ENCODE peak calls at places on chromosomes 16 and 17, in six cellular contexts. I, B, D, G, P and Y are unnamed samples.

GRCh38 chr16:23359092-23359760 is 57.1 kb downstream of the SCNN1B start:
- DNase-seq in I (no peak), B (no peak), D (no peak), G (no peak), P (no peak), Y (no peak)

GRCh38 chr17:1532836-1533602 is 16.6 kb upstream of the INPP5K start:
- DNase-seq in I (no peak), B (no peak), D (peak), G (peak), P (no peak), Y (no peak)

GRCh38 chr17:78127888-78128615 is 503 bp downstream of the TMC6 start:
- DNase-seq in I (no peak), B (peak), D (no peak), G (no peak), P (peak), Y (no peak)

GRCh38 chr16:4574919-4575705 is 19.0 kb downstream of the C16orf96 start:
- DNase-seq in I (no peak), B (peak), D (no peak), G (no peak), P (peak), Y (no peak)

GRCh38 chr16:9061358-9061813 is 30.1 kb upstream of the HAPSTR1 start:
- DNase-seq in I (peak), B (no peak), D (no peak), G (no peak), P (no peak), Y (no peak)

GRCh38 chr16:69711115-69711740 is 15.1 kb downstream of the NQO1 start:
- DNase-seq in I (peak), B (peak), D (peak), G (no peak), P (peak), Y (peak)

GRCh38 chr16:79415983-79416641 is 184.4 kb downstream of the MAF start:
- DNase-seq in I (no peak), B (no peak), D (no peak), G (no peak), P (no peak), Y (no peak)

GRCh38 chr16:82460761-82461160 is 166.0 kb upstream of the CDH13 start:
- DNase-seq in I (no peak), B (no peak), D (no peak), G (no peak), P (no peak), Y (no peak)

GRCh38 chr17:30290077-30290476 is 1.7 kb downstream of the BLMH start:
- DNase-seq in I (no peak), B (no peak), D (no peak), G (no peak), P (no peak), Y (no peak)

GRCh38 chr17:16037636-16038035 is 38.0 kb downstream of the TTC19 start:
- DNase-seq in I (no peak), B (no peak), D (no peak), G (no peak), P (no peak), Y (no peak)

GRCh38 chr16:48003226-48003907 is 152.4 kb downstream of the ABCC12 start:
- DNase-seq in I (no peak), B (no peak), D (no peak), G (no peak), P (no peak), Y (peak)

GRCh38 chr16:49608801-49609200 is 235.2 kb downstream of the C16orf78 start:
- DNase-seq in I (peak), B (no peak), D (peak), G (peak), P (no peak), Y (no peak)

GRCh38 chr16:1429631-1430030 is 1.2 kb upstream of the PERCC1 start:
- DNase-seq in I (no peak), B (no peak), D (no peak), G (no peak), P (no peak), Y (no peak)

DNA sequence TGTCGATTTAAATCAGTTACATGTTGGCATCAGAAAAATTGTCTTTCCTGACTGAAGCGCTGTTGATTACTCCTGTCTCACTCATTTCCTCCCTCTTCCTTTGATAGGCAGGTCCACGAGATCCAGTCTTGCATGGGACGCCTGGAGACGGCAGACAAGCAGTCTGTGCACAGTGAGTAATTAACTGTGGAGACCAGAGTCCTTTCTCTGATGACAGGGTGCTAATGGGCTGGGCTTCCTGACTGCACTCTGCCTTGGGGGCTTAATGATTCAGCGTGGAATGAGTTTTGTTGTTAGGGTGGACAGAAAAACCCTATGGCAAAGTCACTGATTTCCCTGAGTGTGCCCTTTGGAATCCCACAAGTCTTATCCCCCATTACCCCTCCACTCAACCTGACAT is 6.5 kb downstream of the GOSR2 start:
- DNase-seq in I (no peak), B (no peak), D (no peak), G (no peak), P (no peak), Y (no peak)
- TF ChIP-seq POLR2A in I (no peak), B (no peak), D (no peak), G (no peak), P (no peak), Y (no peak)

GRCh38 chr16:28310796-28311195 is 18.5 kb downstream of the SBK1 start:
- DNase-seq in I (no peak), B (no peak), D (no peak), G (no peak), P (no peak), Y (no peak)
- H3K27ac ChIP-seq in I (no peak), B (no peak), D (no peak), G (no peak), P (no peak), Y (no peak)

DNA sequence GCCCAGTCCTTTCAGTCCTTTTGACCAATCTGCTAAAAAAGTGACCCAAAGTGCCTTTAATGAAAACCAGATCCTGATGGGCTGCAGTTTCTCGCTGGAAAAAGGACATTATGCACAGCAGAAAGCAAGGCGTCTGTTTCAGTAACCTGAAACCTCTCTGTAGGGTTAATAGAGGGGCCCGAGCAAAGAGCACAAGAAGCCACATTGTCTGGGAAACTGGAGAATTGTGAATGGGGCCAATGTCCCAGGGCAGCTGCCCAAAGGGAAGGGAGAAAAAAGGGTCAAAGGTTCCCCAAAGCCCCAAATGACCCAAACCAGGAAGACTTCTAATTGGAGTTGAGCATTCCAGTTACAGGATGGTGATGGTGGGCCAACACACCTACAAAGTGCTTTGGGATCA is 3.0 kb downstream of the OTOA start:
- DNase-seq in I (no peak), B (no peak), D (no peak), G (no peak), P (no peak), Y (no peak)
- H3K4me3 ChIP-seq in I (no peak), B (no peak), D (no peak), G (no peak), P (no peak), Y (no peak)

GRCh38 chr17:76671123-76671911 is 27.8 kb upstream of the ST6GALNAC1 start:
- DNase-seq in I (peak), B (peak), D (peak), G (peak), P (peak), Y (peak)
- TF ChIP-seq POLR2A in I (peak), B (peak), D (no peak), G (peak), P (no peak), Y (peak)